ENCODE peak calls at places on chromosomes 4 and X, in four cellular contexts. A is spleen, N is GM12865, O is T-helper 2 cell. H is an unnamed sample.

GRCh38 chr4:39446483-39446841 is 12.3 kb downstream of the RPL9 start:
- DNase-seq in A (no peak), N (no peak), O (no peak), H (no peak)

GRCh38 chr4:34269593-34269992 is 1974.7 kb downstream of the ARAP2 start:
- DNase-seq in A (no peak), N (no peak), O (no peak), H (no peak)

GRCh38 chrX:114774691-114775090 is 190.8 kb downstream of the HTR2C start:
- DNase-seq in A (no peak), N (no peak), O (no peak), H (no peak)

GRCh38 chr4:94621491-94622080 is 136.2 kb upstream of the BMPR1B start:
- DNase-seq in A (no peak), N (peak), O (peak), H (peak)

GRCh38 chr4:99180367-99181169 is 36.5 kb upstream of the ADH4 start:
- DNase-seq in A (no peak), N (no peak), O (no peak), H (no peak)

GRCh38 chrX:1455948-1456280 is 3.2 kb upstream of the ASMTL start:
- DNase-seq in A (peak), N (no peak), O (no peak), H (no peak)

GRCh38 chr4:143025111-143025704 is 159.5 kb upstream of the USP38 start:
- DNase-seq in A (no peak), N (peak), O (no peak), H (peak)

GRCh38 chr4:72216539-72217277 is 184.9 kb downstream of the NPFFR2 start:
- DNase-seq in A (no peak), N (no peak), O (no peak), H (no peak)

GRCh38 chrX:44060221-44060620 is 87.0 kb upstream of the NDP start:
- DNase-seq in A (no peak), N (no peak), O (no peak), H (no peak)

GRCh38 chr4:154491341-154491679 is 289 bp downstream of the DCHS2 start:
- DNase-seq in A (peak), N (no peak), O (no peak), H (no peak)

GRCh38 chr4:67019670-67020069 is 525.6 kb downstream of the CENPC start:
- DNase-seq in A (no peak), N (no peak), O (no peak), H (no peak)

GRCh38 chr4:138927065-138927464 is 88.5 kb upstream of the NOCT start:
- DNase-seq in A (no peak), N (no peak), O (no peak), H (no peak)

GRCh38 chr4:2091990-2092652 is 33.0 kb downstream of the NAT8L start:
- DNase-seq in A (peak), N (no peak), O (no peak), H (no peak)

H was measured in HepG2.